ENCODE peak calls at places on chromosomes 7 and 10, in nine cellular contexts. One of them, this sample, is unnamed.

GRCh38 chr10:100562008-100562672 is 26.4 kb downstream of the HIF1AN start:
- DNase-seq in ovary: peak; percentile 58
- DNase-seq in neuronal stem cell: peak; percentile 42
- DNase-seq in heart left ventricle: peak; percentile 36
- DNase-seq in lower lobe of right lung: peak; percentile 79
- DNase-seq in transverse colon: peak; percentile 75
- DNase-seq in esophagus muscularis mucosa: no peak
- DNase-seq in Panc1: peak; percentile 30
- DNase-seq in right cardiac atrium: peak; percentile 81
- DNase-seq in this sample: peak; percentile 78

GRCh38 chr10:89122431-89123066 is 84.6 kb downstream of the CH25H start:
- DNase-seq in ovary: no peak
- DNase-seq in right cardiac atrium: no peak
- DNase-seq in esophagus muscularis mucosa: no peak
- DNase-seq in Panc1: no peak
- DNase-seq in transverse colon: no peak
- DNase-seq in lower lobe of right lung: no peak
- DNase-seq in neuronal stem cell: no peak
- DNase-seq in heart left ventricle: no peak
- DNase-seq in this sample: no peak

GRCh38 chr7:131011437-131011752 is 277.4 kb upstream of the KLF14 start:
- DNase-seq in ovary: no peak
- DNase-seq in right cardiac atrium: peak; percentile 70
- DNase-seq in Panc1: no peak
- DNase-seq in lower lobe of right lung: peak; percentile 85
- DNase-seq in heart left ventricle: no peak
- DNase-seq in esophagus muscularis mucosa: no peak
- DNase-seq in neuronal stem cell: no peak
- DNase-seq in transverse colon: no peak
- DNase-seq in this sample: no peak

GRCh38 chr7:76191783-76192240 is 9.9 kb upstream of the SRRM3 start:
- DNase-seq in Panc1: no peak
- DNase-seq in heart left ventricle: no peak
- DNase-seq in right cardiac atrium: no peak
- DNase-seq in neuronal stem cell: no peak
- DNase-seq in transverse colon: no peak
- DNase-seq in esophagus muscularis mucosa: no peak
- DNase-seq in ovary: no peak
- DNase-seq in lower lobe of right lung: no peak
- DNase-seq in this sample: no peak

GRCh38 chr10:77408259-77408658 is 229.3 kb downstream of the KCNMA1 start:
- DNase-seq in esophagus muscularis mucosa: no peak
- DNase-seq in transverse colon: no peak
- DNase-seq in heart left ventricle: no peak
- DNase-seq in Panc1: no peak
- DNase-seq in right cardiac atrium: no peak
- DNase-seq in ovary: no peak
- DNase-seq in neuronal stem cell: no peak
- DNase-seq in lower lobe of right lung: no peak
- DNase-seq in this sample: no peak

GRCh38 chr7:127782550-127783266 is 130.7 kb downstream of the SND1 start:
- DNase-seq in esophagus muscularis mucosa: no peak
- DNase-seq in heart left ventricle: no peak
- DNase-seq in Panc1: no peak
- DNase-seq in neuronal stem cell: no peak
- DNase-seq in lower lobe of right lung: no peak
- DNase-seq in transverse colon: no peak
- DNase-seq in right cardiac atrium: no peak
- DNase-seq in ovary: no peak
- DNase-seq in this sample: no peak

GRCh38 chr10:116665541-116666125 is 44.9 kb downstream of the PNLIPRP2 start:
- DNase-seq in right cardiac atrium: peak; percentile 75
- DNase-seq in heart left ventricle: no peak
- DNase-seq in Panc1: no peak
- DNase-seq in lower lobe of right lung: no peak
- DNase-seq in esophagus muscularis mucosa: no peak
- DNase-seq in neuronal stem cell: no peak
- DNase-seq in transverse colon: no peak
- DNase-seq in ovary: peak; percentile 61
- DNase-seq in this sample: no peak

GRCh38 chr10:131710142-131710861 is 190.5 kb upstream of the PPP2R2D start:
- DNase-seq in lower lobe of right lung: no peak
- DNase-seq in heart left ventricle: no peak
- DNase-seq in Panc1: no peak
- DNase-seq in right cardiac atrium: no peak
- DNase-seq in transverse colon: no peak
- DNase-seq in neuronal stem cell: no peak
- DNase-seq in esophagus muscularis mucosa: no peak
- DNase-seq in ovary: no peak
- DNase-seq in this sample: no peak

GRCh38 chr10:46268076-46268881 is 18.5 kb upstream of the ANTXRL start:
- DNase-seq in right cardiac atrium: no peak
- DNase-seq in neuronal stem cell: no peak
- DNase-seq in transverse colon: peak; percentile 29
- DNase-seq in esophagus muscularis mucosa: no peak
- DNase-seq in heart left ventricle: no peak
- DNase-seq in lower lobe of right lung: no peak
- DNase-seq in ovary: no peak
- DNase-seq in Panc1: no peak
- DNase-seq in this sample: peak; percentile 94

GRCh38 chr7:40477094-40477493 is 342.3 kb downstream of the SUGCT start:
- DNase-seq in Panc1: no peak
- DNase-seq in lower lobe of right lung: no peak
- DNase-seq in neuronal stem cell: no peak
- DNase-seq in transverse colon: no peak
- DNase-seq in esophagus muscularis mucosa: no peak
- DNase-seq in ovary: no peak
- DNase-seq in heart left ventricle: no peak
- DNase-seq in right cardiac atrium: no peak
- DNase-seq in this sample: no peak

GRCh38 chr7:28078036-28078901 is 102.3 kb downstream of the JAZF1 start:
- DNase-seq in right cardiac atrium: peak; percentile 51
- DNase-seq in neuronal stem cell: no peak
- DNase-seq in transverse colon: peak; percentile 28
- DNase-seq in Panc1: no peak
- DNase-seq in esophagus muscularis mucosa: no peak
- DNase-seq in ovary: peak; percentile 36
- DNase-seq in lower lobe of right lung: no peak
- DNase-seq in heart left ventricle: no peak
- DNase-seq in this sample: peak; percentile 39

GRCh38 chr10:60098676-60099601 is 192.6 kb upstream of the CCDC6 start:
- DNase-seq in right cardiac atrium: no peak
- DNase-seq in Panc1: no peak
- DNase-seq in esophagus muscularis mucosa: no peak
- DNase-seq in transverse colon: no peak
- DNase-seq in neuronal stem cell: no peak
- DNase-seq in lower lobe of right lung: no peak
- DNase-seq in ovary: no peak
- DNase-seq in heart left ventricle: no peak
- DNase-seq in this sample: no peak

GRCh38 chr10:49610015-49610734 is at the start of gene SLC18A3:
- DNase-seq in ovary: no peak
- DNase-seq in neuronal stem cell: no peak
- DNase-seq in right cardiac atrium: no peak
- DNase-seq in Panc1: no peak
- DNase-seq in lower lobe of right lung: no peak
- DNase-seq in heart left ventricle: no peak
- DNase-seq in transverse colon: no peak
- DNase-seq in esophagus muscularis mucosa: no peak
- DNase-seq in this sample: no peak
- H3K4me1 ChIP-seq in ovary: no peaks in the 10 kb centered on the region
- H3K4me1 ChIP-seq in neuronal stem cell: peaks cover 25% of the 10 kb centered on the region
- H3K4me1 ChIP-seq in right cardiac atrium: no peaks in the 10 kb centered on the region
- H3K4me1 ChIP-seq in Panc1: no peaks in the 10 kb centered on the region
- H3K4me1 ChIP-seq in lower lobe of right lung: peaks cover 9% of the 10 kb centered on the region
- H3K4me1 ChIP-seq in heart left ventricle: peaks cover 47% of the 10 kb centered on the region
- H3K4me1 ChIP-seq in transverse colon: peaks cover 19% of the 10 kb centered on the region
- H3K4me1 ChIP-seq in esophagus muscularis mucosa: peaks cover 39% of the 10 kb centered on the region
- H3K4me1 ChIP-seq in this sample: no peaks in the 10 kb centered on the region

DNA sequence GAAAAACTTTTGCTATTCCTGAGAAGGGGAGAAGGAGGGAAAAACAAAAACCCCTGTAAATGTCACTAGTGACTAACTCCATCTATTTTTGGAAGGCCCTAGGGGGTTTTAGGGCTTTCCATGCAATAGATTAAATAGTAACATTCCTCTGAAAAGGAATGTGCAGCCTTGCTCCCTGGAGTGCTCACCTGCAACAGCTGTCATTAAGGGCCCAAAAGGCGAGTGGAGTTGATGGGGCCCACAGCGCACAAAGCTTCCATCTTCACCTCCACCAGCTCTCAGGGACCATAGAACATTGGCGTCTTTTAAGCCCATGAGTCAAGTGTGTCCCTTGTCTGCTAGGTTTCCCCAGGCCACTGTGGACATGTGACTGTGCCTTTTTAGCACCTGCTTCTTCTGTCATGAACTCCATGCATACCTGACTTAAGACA is 58.0 kb upstream of the IL6 start:
- DNase-seq in ovary: no peak
- DNase-seq in heart left ventricle: no peak
- DNase-seq in transverse colon: no peak
- DNase-seq in neuronal stem cell: no peak
- DNase-seq in Panc1: no peak
- DNase-seq in esophagus muscularis mucosa: no peak
- DNase-seq in right cardiac atrium: no peak
- DNase-seq in lower lobe of right lung: no peak
- DNase-seq in this sample: no peak
- H3K4me1 ChIP-seq in ovary: no peaks in the 10 kb centered on the region
- H3K4me1 ChIP-seq in heart left ventricle: no peaks in the 10 kb centered on the region
- H3K4me1 ChIP-seq in transverse colon: no peaks in the 10 kb centered on the region
- H3K4me1 ChIP-seq in neuronal stem cell: peaks cover 1% of the 10 kb centered on the region
- H3K4me1 ChIP-seq in Panc1: peaks cover 6% of the 10 kb centered on the region
- H3K4me1 ChIP-seq in esophagus muscularis mucosa: no peaks in the 10 kb centered on the region
- H3K4me1 ChIP-seq in right cardiac atrium: no peaks in the 10 kb centered on the region
- H3K4me1 ChIP-seq in lower lobe of right lung: peaks cover 3% of the 10 kb centered on the region
- H3K4me1 ChIP-seq in this sample: no peaks in the 10 kb centered on the region

GRCh38 chr7:55556031-55556430 is 16.3 kb downstream of the VOPP1 start:
- DNase-seq in right cardiac atrium: no peak
- DNase-seq in neuronal stem cell: no peak
- DNase-seq in lower lobe of right lung: no peak
- DNase-seq in ovary: no peak
- DNase-seq in esophagus muscularis mucosa: no peak
- DNase-seq in heart left ventricle: no peak
- DNase-seq in Panc1: no peak
- DNase-seq in transverse colon: no peak
- DNase-seq in this sample: no peak

GRCh38 chr7:55553087-55553345 is 19.3 kb downstream of the VOPP1 start:
- DNase-seq in Panc1: no peak
- DNase-seq in ovary: no peak
- DNase-seq in heart left ventricle: no peak
- DNase-seq in lower lobe of right lung: no peak
- DNase-seq in right cardiac atrium: no peak
- DNase-seq in neuronal stem cell: no peak
- DNase-seq in transverse colon: no peak
- DNase-seq in esophagus muscularis mucosa: no peak
- DNase-seq in this sample: no peak

GRCh38 chr7:55552320-55553086 is 19.8 kb downstream of the VOPP1 start:
- DNase-seq in right cardiac atrium: no peak
- DNase-seq in ovary: no peak
- DNase-seq in neuronal stem cell: no peak
- DNase-seq in Panc1: no peak
- DNase-seq in lower lobe of right lung: no peak
- DNase-seq in transverse colon: peak; percentile 70
- DNase-seq in esophagus muscularis mucosa: no peak
- DNase-seq in heart left ventricle: peak; percentile 46
- DNase-seq in this sample: peak; percentile 68

GRCh38 chr7:55555160-55555559 is 17.1 kb downstream of the VOPP1 start:
- DNase-seq in lower lobe of right lung: no peak
- DNase-seq in heart left ventricle: no peak
- DNase-seq in Panc1: no peak
- DNase-seq in ovary: no peak
- DNase-seq in neuronal stem cell: no peak
- DNase-seq in esophagus muscularis mucosa: no peak
- DNase-seq in right cardiac atrium: no peak
- DNase-seq in transverse colon: no peak
- DNase-seq in this sample: no peak

GRCh38 chr7:55554055-55554454 is 18.2 kb downstream of the VOPP1 start:
- DNase-seq in esophagus muscularis mucosa: no peak
- DNase-seq in heart left ventricle: no peak
- DNase-seq in ovary: no peak
- DNase-seq in lower lobe of right lung: no peak
- DNase-seq in neuronal stem cell: no peak
- DNase-seq in transverse colon: no peak
- DNase-seq in right cardiac atrium: no peak
- DNase-seq in Panc1: no peak
- DNase-seq in this sample: no peak
- H3K4me1 ChIP-seq in esophagus muscularis mucosa: peaks cover 39% of the 10 kb centered on the region
- H3K4me1 ChIP-seq in heart left ventricle: peaks cover 41% of the 10 kb centered on the region
- H3K4me1 ChIP-seq in ovary: peaks cover 2% of the 10 kb centered on the region
- H3K4me1 ChIP-seq in lower lobe of right lung: peaks cover 24% of the 10 kb centered on the region
- H3K4me1 ChIP-seq in neuronal stem cell: peaks cover 10% of the 10 kb centered on the region
- H3K4me1 ChIP-seq in transverse colon: peaks cover 49% of the 10 kb centered on the region
- H3K4me1 ChIP-seq in right cardiac atrium: peaks cover 10% of the 10 kb centered on the region
- H3K4me1 ChIP-seq in Panc1: peaks cover 42% of the 10 kb centered on the region
- H3K4me1 ChIP-seq in this sample: peaks cover 5% of the 10 kb centered on the region

DNA sequence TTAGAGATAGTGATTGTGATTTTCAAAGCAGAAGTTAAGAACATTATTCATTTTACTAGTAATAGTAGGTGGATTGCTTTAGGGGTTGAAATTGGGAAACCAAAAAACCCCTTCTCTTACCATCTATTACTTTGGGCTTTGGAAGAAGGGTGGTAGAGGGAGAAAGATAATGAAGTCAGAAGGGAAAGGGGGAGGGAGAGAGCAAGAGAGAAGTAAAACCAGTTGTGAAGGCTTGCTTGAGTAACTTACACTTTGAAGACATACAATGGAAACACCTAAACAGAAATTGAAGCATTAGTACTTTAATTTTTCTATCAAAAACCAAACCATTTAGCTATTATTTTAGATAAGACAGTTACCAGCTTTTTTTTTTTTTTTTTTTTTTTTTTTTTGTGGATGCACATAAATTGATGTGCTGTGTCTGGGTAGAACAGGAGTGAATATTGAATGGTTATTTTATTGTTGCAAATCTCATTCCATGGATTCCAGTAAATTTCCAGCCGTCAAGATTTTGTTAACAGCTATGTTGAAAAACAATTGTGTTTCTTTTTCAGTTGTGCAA is 5.5 kb downstream of the PRKAR2B start:
- DNase-seq in heart left ventricle: no peak
- DNase-seq in esophagus muscularis mucosa: no peak
- DNase-seq in neuronal stem cell: no peak
- DNase-seq in Panc1: no peak
- DNase-seq in lower lobe of right lung: no peak
- DNase-seq in ovary: no peak
- DNase-seq in right cardiac atrium: no peak
- DNase-seq in transverse colon: no peak
- DNase-seq in this sample: no peak
- H3K4me1 ChIP-seq in heart left ventricle: peaks cover 11% of the 10 kb centered on the region
- H3K4me1 ChIP-seq in esophagus muscularis mucosa: peaks cover 58% of the 10 kb centered on the region
- H3K4me1 ChIP-seq in neuronal stem cell: no peaks in the 10 kb centered on the region
- H3K4me1 ChIP-seq in Panc1: peaks cover 5% of the 10 kb centered on the region
- H3K4me1 ChIP-seq in lower lobe of right lung: peaks cover 13% of the 10 kb centered on the region
- H3K4me1 ChIP-seq in ovary: peaks cover 2% of the 10 kb centered on the region
- H3K4me1 ChIP-seq in right cardiac atrium: peaks cover 2% of the 10 kb centered on the region
- H3K4me1 ChIP-seq in transverse colon: peaks cover 16% of the 10 kb centered on the region
- H3K4me1 ChIP-seq in this sample: no peaks in the 10 kb centered on the region

This sample was measured in Peyer's patch.